ENCODE peak calls at places on chromosome 18, in five cellular contexts. M is amniotic stem cell; R is BJ; I is stimulated activated CD8-positive, alpha-beta memory T cell treated with anti-CD3 and anti-CD28 coated beads, Interleukin-15, amount 100 ng/mL, for 1 hour; D is heart left ventricle. W is an unnamed sample.

GRCh38 chr18:36131692-36132483 is 2.2 kb downstream of the ELP2 start:
- DNase-seq in R (no peak), M (no peak), I (no peak), D (no peak), W (no peak)

GRCh38 chr18:3264362-3264761 is 2.4 kb downstream of the MYL12B start:
- DNase-seq in R (no peak), I (no peak), D (no peak), M (no peak), W (no peak)

GRCh38 chr18:34913837-34914755 is 127.1 kb upstream of the MAPRE2 start:
- DNase-seq in I (no peak), D (no peak), R (no peak), M (no peak), W (no peak)

GRCh38 chr18:37160038-37160745 is 331.3 kb downstream of the KIAA1328 start:
- DNase-seq in R (no peak), I (no peak), M (no peak), D (no peak), W (no peak)

GRCh38 chr18:31185551-31185950 is 22.9 kb upstream of the DSC1 start:
- DNase-seq in M (no peak), R (no peak), D (no peak), I (no peak), W (no peak)

GRCh38 chr18:525066-525797 is 24.7 kb upstream of the COLEC12 start:
- DNase-seq in D (no peak), R (peak), I (no peak), M (no peak), W (no peak)

GRCh38 chr18:22420649-22421048 is 2.9 kb upstream of the CTAGE1 start:
- DNase-seq in R (no peak), M (no peak), D (no peak), I (no peak), W (no peak)

GRCh38 chr18:2907459-2908145 is 60.8 kb downstream of the EMILIN2 start:
- DNase-seq in M (no peak), R (no peak), I (no peak), D (no peak), W (no peak)

GRCh38 chr18:63683152-63683551 is 19.6 kb upstream of the SERPINB11 start:
- DNase-seq in I (no peak), D (no peak), R (peak), M (peak), W (no peak)

GRCh38 chr18:42706618-42707017 is 408.9 kb downstream of the RIT2 start:
- DNase-seq in M (no peak), I (no peak), D (no peak), R (no peak), W (no peak)

W was measured in right cardiac atrium.